ENCODE peak calls at places on chromosomes 16 and 17, in seven cellular contexts. X, H, N, Z, R, P and A are unnamed samples.

GRCh38 chr16:58306327-58306726 is 11.5 kb upstream of the PRSS54 start:
- DNase-seq in X (no peak), P (no peak), Z (peak), N (peak), H (peak), R (no peak), A (peak)

GRCh38 chr17:50373705-50374104 is 676 bp downstream of the EME1 start:
- DNase-seq in Z (no peak), X (no peak), R (no peak), N (no peak), H (no peak), P (no peak), A (no peak)

GRCh38 chr17:32264140-32264799 is 1.4 kb upstream of the RHBDL3 start:
- DNase-seq in R (no peak), P (no peak), H (no peak), N (no peak), X (no peak), Z (no peak), A (peak)

GRCh38 chr16:23026777-23027362 is 122.4 kb downstream of the USP31 start:
- DNase-seq in N (peak), X (no peak), P (no peak), R (no peak), H (no peak), Z (peak), A (peak)

GRCh38 chr17:17723354-17724261 is 42.4 kb downstream of the RAI1 start:
- DNase-seq in P (peak), H (no peak), R (no peak), X (no peak), N (no peak), Z (peak), A (peak)

GRCh38 chr16:89314357-89314756 is 96.9 kb downstream of the ZNF778 start:
- DNase-seq in P (no peak), X (no peak), R (no peak), H (no peak), Z (no peak), N (no peak), A (no peak)

GRCh38 chr16:87608400-87608985 is 6.2 kb downstream of the JPH3 start:
- DNase-seq in R (no peak), N (peak), P (no peak), Z (peak), H (no peak), X (peak), A (peak)

GRCh38 chr16:72467157-72467759 is 295.3 kb upstream of the PMFBP1 start:
- DNase-seq in N (peak), H (peak), X (peak), P (peak), Z (peak), R (no peak), A (peak)

GRCh38 chr17:5793899-5794298 is 209.6 kb upstream of the NLRP1 start:
- DNase-seq in Z (peak), N (no peak), R (no peak), X (no peak), H (no peak), P (no peak), A (peak)

GRCh38 chr16:22098538-22099255 is 6.4 kb downstream of the VWA3A start:
- DNase-seq in N (peak), H (peak), X (peak), Z (peak), R (peak), P (peak), A (peak)

GRCh38 chr17:17180141-17180603 is 26.0 kb downstream of the PLD6 start:
- DNase-seq in R (no peak), P (no peak), X (no peak), Z (no peak), N (no peak), H (no peak), A (no peak)

GRCh38 chr16:53925011-53925410 is 221.1 kb downstream of the FTO start:
- DNase-seq in Z (no peak), H (no peak), P (no peak), N (peak), R (no peak), X (no peak), A (no peak)

GRCh38 chr16:53369921-53370320 is 64.3 kb upstream of the RBL2 start:
- DNase-seq in Z (no peak), X (no peak), P (no peak), N (no peak), R (no peak), H (no peak), A (no peak)

GRCh38 chr16:13077816-13078215 is 176.4 kb downstream of the SHISA9 start:
- DNase-seq in Z (no peak), X (no peak), N (no peak), P (no peak), H (no peak), R (no peak), A (no peak)

GRCh38 chr17:55238931-55239297 is 25.8 kb upstream of the HLF start:
- DNase-seq in N (peak), R (no peak), P (peak), H (no peak), X (peak), Z (no peak), A (peak)

GRCh38 chr17:28898261-28898955 is 875 bp upstream of the FLOT2 start:
- DNase-seq in X (no peak), P (no peak), H (no peak), Z (no peak), N (no peak), R (no peak), A (no peak)

GRCh38 chr16:67387479-67388079 is 5.7 kb downstream of the TPPP3 start:
- DNase-seq in P (no peak), R (no peak), Z (no peak), X (no peak), N (no peak), H (no peak), A (no peak)

GRCh38 chr17:4839965-4840892 is 7.1 kb downstream of the MINK1 start:
- DNase-seq in Z (no peak), P (no peak), N (no peak), H (no peak), X (no peak), R (no peak), A (no peak)

GRCh38 chr16:88691129-88691813 is 5.0 kb upstream of the SNAI3 start:
- DNase-seq in N (no peak), P (no peak), Z (no peak), H (no peak), R (no peak), X (no peak), A (no peak)

GRCh38 chr17:50934672-50935200 is 68.6 kb upstream of the TOB1 start:
- DNase-seq in Z (no peak), N (no peak), X (peak), P (no peak), H (no peak), R (no peak), A (no peak)

GRCh38 chr16:84209989-84210388 is 19.0 kb downstream of the ADAD2 start:
- DNase-seq in H (peak), X (no peak), R (no peak), Z (no peak), N (no peak), P (no peak), A (peak)

GRCh38 chr17:45739786-45740185 is 44.3 kb upstream of the CRHR1 start:
- DNase-seq in X (no peak), Z (no peak), N (no peak), P (no peak), R (no peak), H (no peak), A (no peak)

GRCh38 chr16:57480127-57480753 is 6.1 kb downstream of the DOK4 start:
- DNase-seq in R (no peak), N (peak), P (peak), Z (no peak), H (no peak), X (peak), A (no peak)

GRCh38 chr17:29445844-29446243 is 55.7 kb downstream of the TAOK1 start:
- DNase-seq in R (no peak), H (no peak), N (no peak), X (no peak), Z (peak), P (no peak), A (no peak)

GRCh38 chr17:59219992-59220327 is 351 bp upstream of the GDPD1 start:
- DNase-seq in R (no peak), Z (no peak), H (no peak), N (peak), P (no peak), X (no peak), A (no peak)

GRCh38 chr16:73418746-73419145 is 370.8 kb upstream of the ZFHX3 start:
- DNase-seq in P (no peak), X (no peak), R (no peak), N (no peak), H (no peak), Z (no peak), A (no peak)

GRCh38 chr17:42387663-42388380 is 420 bp downstream of the STAT3 start:
- DNase-seq in P (peak), R (no peak), H (no peak), Z (peak), N (no peak), X (peak), A (peak)

GRCh38 chr17:50687200-50688066 is 20.3 kb downstream of the ANKRD40 start:
- DNase-seq in N (peak), Z (no peak), X (no peak), H (no peak), R (no peak), P (peak), A (peak)

GRCh38 chr17:79790805-79791353 is 6.0 kb downstream of the CBX8 start:
- DNase-seq in H (no peak), R (no peak), N (no peak), X (no peak), P (peak), Z (no peak), A (peak)

GRCh38 chr17:65438173-65438572 is 123.3 kb downstream of the AXIN2 start:
- DNase-seq in N (no peak), X (no peak), P (no peak), R (no peak), H (no peak), Z (no peak), A (no peak)

GRCh38 chr17:4599505-4600281 is 15.4 kb downstream of the SMTNL2 start:
- DNase-seq in Z (no peak), X (peak), R (no peak), N (peak), H (no peak), P (peak), A (peak)

GRCh38 chr17:6498356-6498755 is 54.1 kb downstream of the PIMREG start:
- DNase-seq in X (no peak), R (no peak), H (no peak), Z (no peak), N (no peak), P (no peak), A (no peak)

GRCh38 chr17:83149761-83150251 is 70.4 kb downstream of the METRNL start:
- DNase-seq in X (no peak), R (no peak), H (no peak), P (no peak), Z (no peak), N (no peak), A (no peak)

DNA sequence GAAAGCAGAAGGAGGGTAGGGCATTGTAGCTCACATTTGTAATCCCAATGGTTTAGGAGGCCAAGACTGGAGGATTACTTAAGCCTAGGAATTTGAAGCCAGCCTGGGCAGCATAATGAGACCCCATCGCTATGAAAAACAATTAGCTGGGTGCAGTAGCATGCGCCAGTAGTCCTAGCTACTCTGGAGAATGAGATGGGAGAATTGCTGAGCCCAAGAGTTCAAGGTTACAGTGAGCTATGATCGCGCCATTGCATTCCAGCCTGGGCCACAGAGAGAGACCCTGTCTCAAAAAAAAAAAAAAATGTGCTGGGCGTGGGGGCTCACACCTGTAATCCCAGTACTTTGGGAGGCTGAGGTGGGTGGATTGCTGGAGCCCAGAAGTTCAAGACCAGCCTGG is 5.0 kb downstream of the ATF7IP2 start:
- DNase-seq in N (peak), R (no peak), X (no peak), H (no peak), Z (no peak), P (no peak), A (no peak)
- TF ChIP-seq POLR2AphosphoS5 in N (no peak), R (no peak), X (no peak), H (no peak), Z (no peak), P (no peak), A (no peak)

GRCh38 chr17:63447688-63448005 is 1.5 kb upstream of the CYB561 start:
- DNase-seq in P (peak), X (peak), N (no peak), H (no peak), Z (peak), R (no peak), A (no peak)
- H3K4me2 ChIP-seq in P (no peak), X (peak), N (peak), H (no peak), Z (no peak), R (no peak), A (peak)

GRCh38 chr17:40883031-40883430 is 2.0 kb downstream of the KRT20 start:
- DNase-seq in N (no peak), R (no peak), P (no peak), X (no peak), Z (no peak), H (no peak), A (no peak)
- H3K4me3 ChIP-seq in N (no peak), R (no peak), P (no peak), X (no peak), Z (no peak), H (no peak), A (no peak)

GRCh38 chr17:74780443-74781238 is 4.5 kb upstream of the NAT9 start:
- DNase-seq in P (peak), H (peak), X (peak), N (peak), Z (no peak), R (no peak), A (peak)

GRCh38 chr17:74777884-74778490 is 1.8 kb upstream of the NAT9 start:
- DNase-seq in R (no peak), X (no peak), P (no peak), N (no peak), Z (no peak), H (no peak), A (no peak)

GRCh38 chr17:74778960-74779359 is 2.8 kb upstream of the NAT9 start:
- DNase-seq in N (no peak), X (no peak), R (no peak), P (no peak), H (no peak), Z (no peak), A (no peak)

GRCh38 chr17:74782571-74782970 is 6.4 kb upstream of the NAT9 start:
- DNase-seq in X (no peak), R (no peak), Z (no peak), P (no peak), H (no peak), N (no peak), A (no peak)

GRCh38 chr17:74779948-74780400 is 3.8 kb upstream of the NAT9 start:
- DNase-seq in Z (no peak), N (no peak), H (no peak), R (peak), P (no peak), X (no peak), A (no peak)
- TF ChIP-seq POLR2AphosphoS5 in Z (no peak), N (no peak), H (no peak), R (no peak), P (no peak), X (no peak), A (no peak)

DNA sequence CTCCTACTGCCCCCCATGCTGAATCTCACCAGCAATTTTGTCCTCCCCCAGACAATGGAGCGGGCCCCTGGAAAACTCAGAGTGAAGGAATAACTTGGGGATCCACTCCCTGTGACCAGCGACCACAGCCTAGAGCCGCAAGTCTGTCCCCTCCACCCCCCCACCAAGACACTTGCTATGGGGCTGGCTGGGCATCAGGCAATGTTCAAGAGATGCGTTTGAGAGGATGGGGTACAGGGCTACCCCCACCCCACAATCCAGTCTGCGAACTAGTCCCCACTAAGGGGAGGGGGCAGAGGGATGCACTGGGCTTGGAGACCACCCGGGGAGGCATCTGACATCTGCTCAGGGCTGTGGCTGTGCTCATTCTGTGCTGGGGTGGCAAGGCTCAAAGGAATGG is 2.4 kb downstream of the PPL start:
- DNase-seq in R (no peak), Z (no peak), X (no peak), P (no peak), N (no peak), H (no peak), A (no peak)
- H3K4me2 ChIP-seq in R (no peak), Z (no peak), X (no peak), P (no peak), N (no peak), H (no peak), A (no peak)

GRCh38 chr16:30902070-30902972 is 5.9 kb downstream of the CTF1 start:
- DNase-seq in H (no peak), X (peak), P (peak), R (no peak), N (peak), Z (peak), A (peak)

GRCh38 chr16:30904114-30904780 is 7.8 kb downstream of the CTF1 start:
- DNase-seq in P (no peak), N (no peak), R (no peak), X (no peak), H (no peak), Z (no peak), A (no peak)

GRCh38 chr16:30903596-30903995 is 7.2 kb downstream of the CTF1 start:
- DNase-seq in P (peak), R (no peak), X (no peak), N (peak), Z (peak), H (no peak), A (no peak)

GRCh38 chr16:30901201-30902069 is 5.0 kb downstream of the CTF1 start:
- DNase-seq in R (no peak), X (no peak), P (no peak), Z (no peak), H (no peak), N (peak), A (no peak)

GRCh38 chr16:30903002-30903401 is 6.6 kb downstream of the CTF1 start:
- DNase-seq in Z (no peak), P (no peak), H (no peak), X (peak), R (no peak), N (no peak), A (no peak)
- H3K4me3 ChIP-seq in Z (no peak), P (no peak), H (peak), X (no peak), R (no peak), N (no peak), A (peak)

DNA sequence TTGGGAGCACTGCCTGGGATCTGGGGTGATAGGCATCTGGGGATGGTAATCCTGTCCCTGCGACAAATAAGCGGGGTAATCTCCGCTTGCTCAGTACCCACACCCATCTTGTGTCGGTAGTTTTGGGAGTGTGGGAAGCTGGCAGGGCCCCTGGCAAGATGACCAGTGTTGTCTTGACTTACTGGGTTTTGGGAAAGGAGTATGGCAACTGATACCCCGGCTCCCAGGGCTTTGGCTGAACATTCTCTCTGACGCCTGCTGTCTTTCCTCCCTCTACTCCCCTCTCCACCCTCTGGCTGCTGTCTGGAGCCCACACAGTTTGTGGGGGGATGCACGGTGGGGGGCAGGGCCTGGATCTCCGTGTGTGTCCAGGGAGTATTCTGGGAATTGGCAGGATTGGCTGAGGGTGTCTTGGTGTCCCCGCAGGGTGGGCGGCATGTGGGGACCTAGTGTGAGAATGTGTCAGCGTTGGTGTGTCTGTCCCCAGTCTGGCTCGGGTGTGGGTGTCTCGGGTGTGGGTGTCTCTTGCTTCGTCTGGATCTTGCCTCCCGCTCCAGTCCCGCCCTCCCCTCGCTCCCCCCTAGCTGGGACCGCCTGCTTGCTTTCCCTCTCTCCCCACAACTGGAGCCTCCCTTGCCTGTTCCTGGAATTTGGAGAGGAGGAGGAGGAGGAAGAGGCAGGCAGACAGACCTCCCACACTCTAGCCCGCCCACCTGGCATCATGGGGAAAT is 12.0 kb downstream of the RARA start:
- DNase-seq in H (no peak), Z (no peak), N (no peak), X (peak), R (no peak), P (no peak), A (no peak)
- TF ChIP-seq POLR2AphosphoS5 in H (no peak), Z (no peak), N (no peak), X (no peak), R (no peak), P (no peak), A (no peak)